ENCODE peak calls at places on chromosomes 4 and X, in eight cellular contexts. B, Q, K, W, I, O, X and G are unnamed samples.

GRCh38 chr4:6663596-6664393 is 23.3 kb downstream of the MRFAP1 start:
- DNase-seq in B (no peak), Q (no peak), K (no peak), W (no peak), I (no peak), O (no peak), X (no peak), G (no peak)

GRCh38 chr4:130747842-130748241 is 1651.9 kb downstream of the C4orf33 start:
- DNase-seq in B (no peak), Q (no peak), K (no peak), W (no peak), I (no peak), O (no peak), X (no peak), G (no peak)

GRCh38 chrX:14029039-14029424 is 660 bp downstream of the GEMIN8 start:
- DNase-seq in B (no peak), Q (no peak), K (no peak), W (no peak), I (no peak), O (no peak), X (no peak), G (no peak)

GRCh38 chr4:41359069-41359769 is 102.5 kb downstream of the UCHL1 start:
- DNase-seq in B (no peak), Q (peak; percentile 76), K (no peak), W (no peak), I (no peak), O (no peak), X (no peak), G (peak; percentile 88)

GRCh38 chr4:177419416-177419815 is 22.8 kb downstream of the AGA start:
- DNase-seq in B (no peak), Q (no peak), K (no peak), W (no peak), I (no peak), O (no peak), X (no peak), G (no peak)

GRCh38 chrX:3548743-3549441 is 164.6 kb downstream of the PRKX start:
- DNase-seq in B (no peak), Q (no peak), K (no peak), W (peak; percentile 20), I (peak; percentile 73), O (no peak), X (no peak), G (no peak)

GRCh38 chrX:136048446-136048845 is 63.2 kb downstream of the SLC9A6 start:
- DNase-seq in B (no peak), Q (no peak), K (no peak), W (no peak), I (no peak), O (no peak), X (no peak), G (no peak)

GRCh38 chrX:16479206-16479869 is 170.6 kb upstream of the S100G start:
- DNase-seq in B (no peak), Q (no peak), K (no peak), W (no peak), I (peak; percentile 34), O (no peak), X (no peak), G (no peak)

GRCh38 chr4:120723986-120724385 is 198.5 kb downstream of the PRDM5 start:
- DNase-seq in B (no peak), Q (no peak), K (no peak), W (no peak), I (no peak), O (no peak), X (no peak), G (no peak)

GRCh38 chrX:133005038-133005437 is 46.6 kb upstream of the HS6ST2 start:
- DNase-seq in B (no peak), Q (no peak), K (no peak), W (no peak), I (peak; percentile 24), O (no peak), X (no peak), G (peak; percentile 49)

GRCh38 chrX:71637848-71638247 is 19.5 kb upstream of the CXCR3 start:
- DNase-seq in B (no peak), Q (no peak), K (no peak), W (no peak), I (no peak), O (no peak), X (no peak), G (no peak)

GRCh38 chrX:41036668-41037326 is 48.4 kb upstream of the USP9X start:
- DNase-seq in B (no peak), Q (no peak), K (no peak), W (no peak), I (no peak), O (no peak), X (no peak), G (no peak)

GRCh38 chrX:13803116-13803515 is 13.8 kb downstream of the GPM6B start:
- DNase-seq in B (no peak), Q (no peak), K (no peak), W (no peak), I (no peak), O (no peak), X (no peak), G (peak; percentile 88)

GRCh38 chr4:178215309-178215708 is 773.1 kb upstream of the AGA start:
- DNase-seq in B (no peak), Q (no peak), K (no peak), W (no peak), I (no peak), O (no peak), X (no peak), G (no peak)

GRCh38 chr4:95050980-95051688 is 293.4 kb downstream of the BMPR1B start:
- DNase-seq in B (no peak), Q (peak; percentile 46), K (no peak), W (no peak), I (no peak), O (no peak), X (no peak), G (peak; percentile 61)

GRCh38 chrX:68868902-68869800 is 40.3 kb downstream of the EFNB1 start:
- DNase-seq in B (no peak), Q (no peak), K (no peak), W (peak; percentile 35), I (peak; percentile 32), O (no peak), X (no peak), G (no peak)

GRCh38 chr4:153556441-153556815 is 90.3 kb downstream of the TMEM131L start:
- DNase-seq in B (no peak), Q (no peak), K (no peak), W (no peak), I (no peak), O (no peak), X (no peak), G (no peak)

GRCh38 chr4:156558365-156559025 is 413.1 kb downstream of the PDGFC start:
- DNase-seq in B (no peak), Q (peak; percentile 75), K (no peak), W (no peak), I (no peak), O (no peak), X (no peak), G (peak; percentile 39)

GRCh38 chrX:120450163-120450562 is 18.9 kb downstream of the LAMP2 start:
- DNase-seq in B (no peak), Q (no peak), K (no peak), W (no peak), I (no peak), O (no peak), X (no peak), G (no peak)

GRCh38 chrX:109624641-109625311 is at the start of gene KCNE5:
- DNase-seq in B (no peak), Q (peak; percentile 78), K (no peak), W (peak; percentile 12), I (peak; percentile 51), O (no peak), X (no peak), G (peak; percentile 88)

GRCh38 chr4:126687655-126688358 is 945.0 kb upstream of the INTU start:
- DNase-seq in B (no peak), Q (no peak), K (no peak), W (no peak), I (no peak), O (no peak), X (no peak), G (no peak)

GRCh38 chr4:182202650-182203049 is 40.6 kb upstream of the TENM3 start:
- DNase-seq in B (no peak), Q (no peak), K (no peak), W (no peak), I (no peak), O (no peak), X (no peak), G (no peak)

GRCh38 chr4:187021436-187022205 is 298.0 kb upstream of the FAT1 start:
- DNase-seq in B (no peak), Q (no peak), K (no peak), W (no peak), I (no peak), O (no peak), X (no peak), G (no peak)

GRCh38 chr4:147924604-147925412 is 192.9 kb downstream of the ARHGAP10 start:
- DNase-seq in B (no peak), Q (no peak), K (no peak), W (peak; percentile 35), I (peak; percentile 69), O (no peak), X (no peak), G (peak; percentile 81)

GRCh38 chrX:2192584-2193272 is 308.0 kb downstream of the DHRSX start:
- DNase-seq in B (no peak), Q (no peak), K (no peak), W (no peak), I (no peak), O (no peak), X (no peak), G (peak; percentile 57)
- H3K27ac ChIP-seq in B (no peak overlapping the region), Q (no peak overlapping the region), K (no peak overlapping the region), W (no peak overlapping the region), I (no peak overlapping the region), O (no peak overlapping the region), X (no peak overlapping the region), G (no peak overlapping the region)

GRCh38 chr4:184344899-184345572 is 127.4 kb upstream of the ENPP6 start:
- DNase-seq in B (no peak), Q (no peak), K (no peak), W (no peak), I (no peak), O (no peak), X (no peak), G (peak; percentile 35)
- H3K27ac ChIP-seq in B (no peak overlapping the region), Q (no peak overlapping the region), K (peak overlapping the region; percentile 59), W (no peak overlapping the region), I (peak overlapping the region; percentile 99), O (no peak overlapping the region), X (no peak overlapping the region), G (no peak overlapping the region)

DNA sequence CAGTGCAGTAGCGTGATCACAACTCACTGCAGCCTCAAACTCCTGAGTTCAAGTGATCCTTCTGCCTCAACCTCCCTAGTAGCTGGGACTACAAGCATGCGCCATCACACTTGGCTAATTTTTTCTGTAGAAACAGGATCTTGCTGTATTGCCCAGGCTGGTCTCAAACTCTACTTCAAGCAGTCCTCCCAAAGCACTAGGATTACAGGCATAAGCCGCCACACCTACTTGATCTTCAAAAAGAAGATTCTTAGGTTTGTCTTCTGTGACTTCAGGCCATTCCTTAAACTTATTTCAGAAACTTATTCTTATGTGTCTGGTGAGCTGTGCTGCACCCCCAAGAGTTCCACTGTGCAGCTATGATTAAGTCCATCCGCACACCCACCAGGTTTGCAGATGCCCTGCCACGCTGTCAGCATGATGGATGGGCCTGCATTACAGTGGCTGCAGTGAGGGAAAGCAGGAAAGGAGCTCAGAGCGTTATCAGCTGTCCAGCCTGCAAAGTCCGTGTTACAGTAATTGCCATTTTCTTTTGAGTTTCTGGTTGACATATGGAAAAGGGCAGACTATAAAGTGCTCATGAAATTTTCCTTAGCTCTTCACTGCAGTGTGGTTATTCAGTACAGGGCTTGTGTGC is 146.6 kb downstream of the AASDH start:
- DNase-seq in B (no peak), Q (no peak), K (no peak), W (no peak), I (peak; percentile 48), O (no peak), X (no peak), G (no peak)
- H3K27ac ChIP-seq in B (no peak overlapping the region), Q (no peak overlapping the region), K (no peak overlapping the region), W (peak overlapping the region; percentile 4), I (peak overlapping the region; percentile 83), O (no peak overlapping the region), X (no peak overlapping the region), G (peak overlapping the region; percentile 6)

GRCh38 chr4:25377572-25377882 is 464 bp downstream of the ANAPC4 start:
- DNase-seq in B (no peak), Q (no peak), K (no peak), W (no peak), I (no peak), O (no peak), X (no peak), G (no peak)
- H3K27ac ChIP-seq in B (peak overlapping the region; percentile 85), Q (no peak overlapping the region), K (peak overlapping the region; percentile 74), W (peak overlapping the region; percentile 70), I (peak overlapping the region; percentile 74), O (peak overlapping the region; percentile 72), X (peak overlapping the region; percentile 56), G (no peak overlapping the region)